ENCODE peak calls at places on chromosomes 12 and 14, in six cellular contexts. One of them, this sample, is unnamed.

GRCh38 chr14:77200406-77200985 is 18.9 kb downstream of the TMEM63C start:
- DNase-seq in OCI-LY7: no peak
- DNase-seq in H9: no peak
- DNase-seq in PC-3: no peak
- DNase-seq in H1: no peak
- DNase-seq in astrocyte: no peak
- DNase-seq in this sample: no peak

GRCh38 chr14:68564826-68565760 is 227.8 kb downstream of the ZFP36L1 start:
- DNase-seq in PC-3: peak
- DNase-seq in H9: no peak
- DNase-seq in OCI-LY7: no peak
- DNase-seq in astrocyte: peak
- DNase-seq in H1: no peak
- DNase-seq in this sample: no peak

GRCh38 chr14:73754911-73755360 is 40.8 kb upstream of the PNMA1 start:
- DNase-seq in H1: no peak
- DNase-seq in PC-3: no peak
- DNase-seq in H9: peak
- DNase-seq in astrocyte: peak
- DNase-seq in OCI-LY7: no peak
- DNase-seq in this sample: no peak

GRCh38 chr12:90262261-90262660 is 553.6 kb upstream of the ATP2B1 start:
- DNase-seq in astrocyte: peak
- DNase-seq in OCI-LY7: no peak
- DNase-seq in PC-3: peak
- DNase-seq in H1: no peak
- DNase-seq in H9: no peak
- DNase-seq in this sample: no peak

GRCh38 chr14:95519699-95520098 is 3.2 kb upstream of the SYNE3 start:
- DNase-seq in H1: no peak
- DNase-seq in astrocyte: peak
- DNase-seq in OCI-LY7: peak
- DNase-seq in H9: no peak
- DNase-seq in PC-3: peak
- DNase-seq in this sample: peak

GRCh38 chr12:108495054-108495453 is 20.0 kb upstream of the FICD start:
- DNase-seq in H1: no peak
- DNase-seq in astrocyte: no peak
- DNase-seq in H9: peak
- DNase-seq in PC-3: peak
- DNase-seq in OCI-LY7: peak
- DNase-seq in this sample: no peak

GRCh38 chr12:54865683-54866324 is 11.5 kb downstream of the MUCL1 start:
- DNase-seq in OCI-LY7: no peak
- DNase-seq in H9: no peak
- DNase-seq in PC-3: no peak
- DNase-seq in H1: no peak
- DNase-seq in astrocyte: no peak
- DNase-seq in this sample: no peak

GRCh38 chr12:95548539-95549391 is 2.5 kb downstream of the USP44 start:
- DNase-seq in OCI-LY7: peak
- DNase-seq in PC-3: no peak
- DNase-seq in H1: no peak
- DNase-seq in astrocyte: no peak
- DNase-seq in H9: peak
- DNase-seq in this sample: peak

GRCh38 chr14:75559451-75560187 is 18.8 kb upstream of the FLVCR2 start:
- DNase-seq in OCI-LY7: no peak
- DNase-seq in H9: no peak
- DNase-seq in PC-3: peak
- DNase-seq in H1: no peak
- DNase-seq in astrocyte: peak
- DNase-seq in this sample: peak

GRCh38 chr12:93302331-93303229 is 75.1 kb upstream of the NUDT4 start:
- DNase-seq in H1: no peak
- DNase-seq in astrocyte: peak
- DNase-seq in H9: no peak
- DNase-seq in PC-3: no peak
- DNase-seq in OCI-LY7: no peak
- DNase-seq in this sample: no peak

GRCh38 chr14:81298122-81298521 is 77.4 kb upstream of the GTF2A1 start:
- DNase-seq in OCI-LY7: no peak
- DNase-seq in H1: no peak
- DNase-seq in PC-3: no peak
- DNase-seq in H9: no peak
- DNase-seq in astrocyte: no peak
- DNase-seq in this sample: no peak

GRCh38 chr12:76029982-76030377 is 1.6 kb downstream of the PHLDA1 start:
- DNase-seq in PC-3: peak
- DNase-seq in astrocyte: no peak
- DNase-seq in H1: no peak
- DNase-seq in H9: no peak
- DNase-seq in OCI-LY7: no peak
- DNase-seq in this sample: no peak

GRCh38 chr14:73166399-73166798 is 30.1 kb downstream of the PSEN1 start:
- DNase-seq in OCI-LY7: no peak
- DNase-seq in H9: no peak
- DNase-seq in astrocyte: no peak
- DNase-seq in H1: no peak
- DNase-seq in PC-3: no peak
- DNase-seq in this sample: peak

GRCh38 chr12:70885952-70886351 is 34.6 kb downstream of the PTPRR start:
- DNase-seq in PC-3: no peak
- DNase-seq in H9: no peak
- DNase-seq in astrocyte: no peak
- DNase-seq in OCI-LY7: no peak
- DNase-seq in H1: no peak
- DNase-seq in this sample: no peak

GRCh38 chr12:70880744-70881143 is 39.8 kb downstream of the PTPRR start:
- DNase-seq in astrocyte: no peak
- DNase-seq in H9: no peak
- DNase-seq in PC-3: no peak
- DNase-seq in OCI-LY7: no peak
- DNase-seq in H1: no peak
- DNase-seq in this sample: no peak

DNA sequence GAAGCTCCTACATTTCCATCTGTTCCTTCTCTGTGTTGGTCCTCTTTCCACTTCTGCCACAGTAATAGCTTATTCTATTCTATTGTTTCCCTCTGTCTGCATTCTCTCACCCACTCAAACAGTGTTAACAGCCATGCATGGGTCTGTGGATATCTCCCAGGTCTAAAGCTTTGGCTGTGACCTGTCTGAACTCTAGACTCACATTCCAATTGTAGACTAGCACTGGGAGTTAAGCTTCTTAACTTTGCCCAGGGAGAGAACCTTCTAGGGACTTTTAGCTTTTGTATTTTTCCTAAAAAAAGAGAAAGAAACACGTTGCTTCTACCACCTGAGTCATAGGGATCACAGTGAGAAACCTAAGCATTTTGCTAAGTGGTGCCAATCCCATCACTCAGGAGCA is 36.7 kb downstream of the PTPRR start:
- DNase-seq in H1: no peak
- DNase-seq in PC-3: no peak
- DNase-seq in H9: no peak
- DNase-seq in astrocyte: no peak
- DNase-seq in OCI-LY7: no peak
- DNase-seq in this sample: no peak
- H3K27ac ChIP-seq in H1: no peak
- H3K27ac ChIP-seq in PC-3: no peak
- H3K27ac ChIP-seq in H9: no peak
- H3K27ac ChIP-seq in astrocyte: no peak
- H3K27ac ChIP-seq in OCI-LY7: no peak
- H3K27ac ChIP-seq in this sample: no peak

DNA sequence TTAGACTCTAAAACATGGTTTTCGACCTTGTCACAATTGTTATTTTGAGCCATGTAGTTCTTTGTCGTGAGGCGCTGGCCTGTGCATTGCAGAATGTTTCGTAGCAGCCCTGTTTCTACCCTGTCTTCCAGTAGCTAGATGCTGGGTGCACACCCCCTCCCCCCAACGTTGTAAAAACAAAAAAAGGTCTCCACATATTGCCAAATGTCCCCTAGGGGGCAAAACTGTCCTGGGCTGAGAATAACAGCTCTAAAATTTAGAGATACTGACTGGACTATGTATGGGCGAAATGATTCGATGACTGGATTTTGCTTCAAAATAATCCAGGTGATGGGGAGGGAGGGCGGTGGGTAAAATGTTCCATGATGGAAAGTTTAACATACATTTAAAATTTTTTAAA is 126.1 kb upstream of the FUT8 start:
- DNase-seq in H9: no peak
- DNase-seq in PC-3: peak
- DNase-seq in OCI-LY7: peak
- DNase-seq in H1: no peak
- DNase-seq in astrocyte: no peak
- DNase-seq in this sample: no peak
- TF ChIP-seq CTCF in H9: peak
- TF ChIP-seq CTCF in PC-3: peak
- TF ChIP-seq CTCF in OCI-LY7: peak
- TF ChIP-seq CTCF in H1: peak
- TF ChIP-seq CTCF in astrocyte: peak
- TF ChIP-seq CTCF in this sample: no peak

GRCh38 chr12:68785823-68786222 is 22.2 kb upstream of the MDM2 start:
- DNase-seq in PC-3: no peak
- DNase-seq in H9: no peak
- DNase-seq in OCI-LY7: no peak
- DNase-seq in H1: no peak
- DNase-seq in astrocyte: no peak
- DNase-seq in this sample: no peak
- H3K27ac ChIP-seq in PC-3: no peak
- H3K27ac ChIP-seq in H9: no peak
- H3K27ac ChIP-seq in OCI-LY7: no peak
- H3K27ac ChIP-seq in H1: no peak
- H3K27ac ChIP-seq in astrocyte: no peak
- H3K27ac ChIP-seq in this sample: peak

DNA sequence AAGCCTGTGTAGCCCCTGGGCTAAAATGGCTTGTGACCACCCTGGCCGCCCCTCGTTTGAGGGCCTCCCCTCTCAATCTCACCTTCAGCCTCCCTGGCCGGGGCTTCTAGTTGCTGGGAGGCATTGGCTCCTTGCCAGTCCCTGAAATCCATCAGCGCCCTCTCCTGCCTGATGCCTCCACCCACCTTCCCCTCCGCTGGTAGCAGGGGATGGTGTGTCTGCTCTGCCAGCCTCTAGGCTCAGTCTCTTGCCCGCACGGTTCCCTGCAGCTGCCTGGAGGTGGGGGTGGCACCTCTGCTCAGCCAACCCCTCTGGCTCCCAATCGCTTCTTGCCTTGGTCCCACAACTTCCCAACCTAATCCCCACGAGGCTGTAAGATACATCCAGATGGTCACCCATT is 167.9 kb downstream of the PHETA1 start:
- DNase-seq in H9: peak
- DNase-seq in PC-3: no peak
- DNase-seq in H1: peak
- DNase-seq in astrocyte: no peak
- DNase-seq in OCI-LY7: no peak
- DNase-seq in this sample: no peak
- TF ChIP-seq CTCF in H9: peak
- TF ChIP-seq CTCF in PC-3: no peak
- TF ChIP-seq CTCF in H1: peak
- TF ChIP-seq CTCF in astrocyte: no peak
- TF ChIP-seq CTCF in OCI-LY7: no peak
- TF ChIP-seq CTCF in this sample: no peak

GRCh38 chr12:124489220-124489619 is 78.2 kb downstream of the NCOR2 start:
- DNase-seq in PC-3: no peak
- DNase-seq in OCI-LY7: no peak
- DNase-seq in H1: no peak
- DNase-seq in H9: no peak
- DNase-seq in astrocyte: no peak
- DNase-seq in this sample: no peak
- H3K27ac ChIP-seq in PC-3: no peak
- H3K27ac ChIP-seq in OCI-LY7: no peak
- H3K27ac ChIP-seq in H1: no peak
- H3K27ac ChIP-seq in H9: no peak
- H3K27ac ChIP-seq in astrocyte: no peak
- H3K27ac ChIP-seq in this sample: peak

DNA sequence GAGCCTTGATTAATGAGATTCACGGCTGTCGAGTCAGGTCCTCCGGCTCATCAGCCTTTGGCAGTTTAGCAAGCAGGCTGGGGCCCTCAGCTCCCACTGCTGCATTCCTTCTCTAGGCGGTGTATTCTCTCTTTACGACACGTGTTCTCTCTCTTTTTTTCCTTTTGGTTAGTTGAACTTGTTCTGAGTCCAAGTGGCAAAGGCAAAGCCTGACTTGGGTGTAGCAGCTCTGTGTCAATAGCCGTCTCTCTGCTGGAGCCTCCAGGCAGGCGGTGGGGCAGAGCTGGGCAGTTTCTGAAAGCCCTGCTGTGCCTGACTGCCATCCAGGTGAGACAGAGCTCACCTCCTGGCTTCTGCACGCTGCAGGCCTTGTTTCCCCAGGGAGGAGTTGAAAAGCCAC is 46.6 kb downstream of the SUSD6 start:
- DNase-seq in PC-3: peak
- DNase-seq in astrocyte: peak
- DNase-seq in OCI-LY7: no peak
- DNase-seq in H9: peak
- DNase-seq in H1: no peak
- DNase-seq in this sample: peak
- TF ChIP-seq CTCF in PC-3: no peak
- TF ChIP-seq CTCF in astrocyte: no peak
- TF ChIP-seq CTCF in OCI-LY7: no peak
- TF ChIP-seq CTCF in H9: no peak
- TF ChIP-seq CTCF in H1: no peak
- TF ChIP-seq CTCF in this sample: no peak

DNA sequence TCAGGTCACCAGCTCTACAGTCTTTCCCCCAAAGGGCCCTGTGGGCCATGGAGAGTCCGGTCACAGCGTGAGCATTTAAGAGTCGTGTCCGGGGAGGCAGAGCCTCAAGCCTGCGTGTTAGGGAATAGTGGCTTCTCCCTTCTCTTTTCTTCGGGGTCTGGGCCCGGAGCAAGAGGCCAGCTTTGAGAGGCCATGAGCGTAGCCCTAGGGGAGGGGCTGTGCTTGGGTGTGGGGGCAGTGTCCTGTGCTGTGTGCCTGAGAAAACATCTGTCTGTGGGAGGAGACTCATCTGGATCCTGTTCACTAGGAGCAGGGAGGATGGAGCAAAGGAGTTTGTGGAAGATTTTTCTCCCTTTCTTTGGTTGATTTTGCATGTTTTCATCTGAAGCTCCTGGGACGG is 5.3 kb downstream of the LRP1-AS start:
- DNase-seq in H9: no peak
- DNase-seq in H1: no peak
- DNase-seq in astrocyte: no peak
- DNase-seq in PC-3: no peak
- DNase-seq in OCI-LY7: no peak
- DNase-seq in this sample: no peak
- H3K27ac ChIP-seq in H9: no peak
- H3K27ac ChIP-seq in H1: no peak
- H3K27ac ChIP-seq in astrocyte: no peak
- H3K27ac ChIP-seq in PC-3: no peak
- H3K27ac ChIP-seq in OCI-LY7: no peak
- H3K27ac ChIP-seq in this sample: peak

This sample was measured in RWPE1.